ENCODE peak calls at places on chromosome 17, in seven cellular contexts. B, Y, X, U, L, A and E are unnamed samples.

GRCh38 chr17:55842405-55843158 is 91.7 kb downstream of the PCTP start:
- DNase-seq in B (no peak), Y (no peak), X (no peak), U (no peak), L (no peak), A (no peak), E (no peak)

GRCh38 chr17:50532452-50533024 is at the start of gene EPN3:
- DNase-seq in B (peak), Y (no peak), X (peak), U (no peak), L (no peak), A (no peak), E (no peak)

GRCh38 chr17:3672571-3672970 is 4.0 kb downstream of the EMC6 start:
- DNase-seq in B (no peak), Y (no peak), X (no peak), U (no peak), L (no peak), A (no peak), E (no peak)

GRCh38 chr17:60491771-60492170 is 34.3 kb downstream of the APPBP2 start:
- DNase-seq in B (no peak), Y (no peak), X (no peak), U (no peak), L (no peak), A (no peak), E (no peak)

GRCh38 chr17:6084226-6085161 is 14.3 kb downstream of the WSCD1 start:
- DNase-seq in B (peak), Y (no peak), X (no peak), U (no peak), L (no peak), A (no peak), E (no peak)

GRCh38 chr17:49913226-49914095 is 55.5 kb upstream of the DLX4 start:
- DNase-seq in B (no peak), Y (no peak), X (no peak), U (peak), L (no peak), A (peak), E (peak)

GRCh38 chr17:36534117-36534880 is at the start of gene MYO19:
- DNase-seq in B (peak), Y (peak), X (peak), U (peak), L (peak), A (no peak), E (no peak)

GRCh38 chr17:10743316-10744009 is 13.6 kb upstream of the TMEM220 start:
- DNase-seq in B (no peak), Y (no peak), X (no peak), U (peak), L (no peak), A (no peak), E (no peak)

GRCh38 chr17:83073389-83074063 is 5.9 kb upstream of the METRNL start:
- DNase-seq in B (no peak), Y (peak), X (peak), U (no peak), L (no peak), A (no peak), E (no peak)